ENCODE peak calls at places on chromosomes 11 and 22, in nine cellular contexts. V is K562; U is CD4-positive, alpha-beta T cell; H is cardiac muscle cell; A is HCT116; L is osteocyte; B is AG10803; S is D721Med; E is CD14-positive monocyte. X is an unnamed sample.

GRCh38 chr11:60744114-60744513 is 12.6 kb upstream of the MS4A15 start:
- DNase-seq in V (no peak), U (no peak), H (no peak), A (no peak), L (no peak), B (no peak), S (no peak), E (no peak), X (no peak)

GRCh38 chr11:7072401-7073028 is 16.3 kb upstream of the RBMXL2 start:
- DNase-seq in V (no peak), U (no peak), H (no peak), A (no peak), L (no peak), B (no peak), S (no peak), E (no peak), X (no peak)

GRCh38 chr22:37258005-37258790 is 14.1 kb upstream of the RAC2 start:
- DNase-seq in V (no peak), U (no peak), H (no peak), A (no peak), L (no peak), B (no peak), S (no peak), E (no peak), X (no peak)

GRCh38 chr11:117045196-117045595 is 53.0 kb downstream of the SIK3 start:
- DNase-seq in V (peak), U (no peak), H (peak), A (no peak), L (no peak), B (peak), S (peak), E (no peak), X (no peak)

GRCh38 chr11:126113515-126113957 is 50.9 kb upstream of the CDON start:
- DNase-seq in V (no peak), U (no peak), H (peak), A (peak), L (peak), B (peak), S (no peak), E (no peak), X (peak)

GRCh38 chr11:93249437-93250210 is 51.8 kb upstream of the SLC36A4 start:
- DNase-seq in V (no peak), U (no peak), H (no peak), A (no peak), L (no peak), B (peak), S (no peak), E (no peak), X (no peak)

GRCh38 chr11:108551653-108552462 is 41.7 kb downstream of the EXPH5 start:
- DNase-seq in V (peak), U (no peak), H (peak), A (peak), L (peak), B (peak), S (no peak), E (no peak), X (peak)

GRCh38 chr11:31995525-31996123 is 95.2 kb upstream of the RCN1 start:
- DNase-seq in V (no peak), U (no peak), H (peak), A (no peak), L (no peak), B (peak), S (no peak), E (no peak), X (no peak)

GRCh38 chr11:126824035-126824607 is 176.4 kb downstream of the KIRREL3 start:
- DNase-seq in V (no peak), U (no peak), H (no peak), A (no peak), L (no peak), B (no peak), S (no peak), E (no peak), X (no peak)

GRCh38 chr11:23079382-23079813 is 219.1 kb upstream of the CCDC179 start:
- DNase-seq in V (no peak), U (no peak), H (no peak), A (no peak), L (no peak), B (peak), S (no peak), E (no peak), X (no peak)

GRCh38 chr11:116529681-116530080 is 243.1 kb downstream of the BUD13 start:
- DNase-seq in V (no peak), U (no peak), H (no peak), A (no peak), L (no peak), B (no peak), S (no peak), E (no peak), X (no peak)

GRCh38 chr11:12079726-12080556 is 30.4 kb upstream of the MICAL2 start:
- DNase-seq in V (no peak), U (no peak), H (peak), A (peak), L (no peak), B (peak), S (no peak), E (no peak), X (peak)

GRCh38 chr22:44828193-44828592 is 75.8 kb downstream of the ARHGAP8 start:
- DNase-seq in V (peak), U (no peak), H (peak), A (no peak), L (no peak), B (no peak), S (no peak), E (peak), X (peak)

GRCh38 chr11:113977701-113978100 is 2.8 kb downstream of the HTR3A start:
- DNase-seq in V (no peak), U (no peak), H (no peak), A (no peak), L (no peak), B (no peak), S (no peak), E (no peak), X (no peak)

GRCh38 chr22:40107244-40107643 is 70.5 kb upstream of the TNRC6B start:
- DNase-seq in V (no peak), U (no peak), H (no peak), A (no peak), L (no peak), B (no peak), S (no peak), E (no peak), X (no peak)

GRCh38 chr11:40292636-40293585 is 1166.5 kb downstream of the LRRC4C start:
- DNase-seq in V (no peak), U (no peak), H (peak), A (no peak), L (no peak), B (no peak), S (no peak), E (no peak), X (no peak)

GRCh38 chr11:14894657-14895598 is 2.9 kb upstream of the CYP2R1 start:
- DNase-seq in V (no peak), U (no peak), H (peak), A (no peak), L (no peak), B (peak), S (no peak), E (peak), X (no peak)

GRCh38 chr22:39482768-39483167 is 19.3 kb upstream of the MIEF1 start:
- DNase-seq in V (no peak), U (no peak), H (no peak), A (no peak), L (no peak), B (no peak), S (no peak), E (no peak), X (no peak)

GRCh38 chr11:132874638-132875037 is 657.7 kb downstream of the OPCML start:
- DNase-seq in V (no peak), U (no peak), H (peak), A (no peak), L (no peak), B (peak), S (no peak), E (no peak), X (no peak)

GRCh38 chr11:44776840-44777536 is 50.2 kb downstream of the TSPAN18 start:
- DNase-seq in V (no peak), U (no peak), H (no peak), A (no peak), L (no peak), B (no peak), S (no peak), E (no peak), X (no peak)

GRCh38 chr11:73942030-73942429 is 8.8 kb upstream of the DNAJB13 start:
- DNase-seq in V (peak), U (no peak), H (no peak), A (no peak), L (no peak), B (no peak), S (no peak), E (no peak), X (no peak)

GRCh38 chr11:118947091-118947490 is 9.0 kb upstream of the UPK2 start:
- DNase-seq in V (no peak), U (no peak), H (no peak), A (no peak), L (no peak), B (no peak), S (no peak), E (no peak), X (no peak)

GRCh38 chr11:57834852-57835251 is 73.2 kb downstream of the CTNND1 start:
- DNase-seq in V (no peak), U (no peak), H (no peak), A (no peak), L (no peak), B (no peak), S (no peak), E (no peak), X (no peak)

GRCh38 chr22:37121887-37122591 is 12.5 kb upstream of the TMPRSS6 start:
- DNase-seq in V (no peak), U (peak), H (peak), A (no peak), L (no peak), B (peak), S (no peak), E (no peak), X (no peak)

GRCh38 chr22:49590851-49591445 is 236.7 kb downstream of the BRD1 start:
- DNase-seq in V (no peak), U (no peak), H (no peak), A (no peak), L (no peak), B (no peak), S (no peak), E (no peak), X (no peak)

GRCh38 chr22:49156662-49157285 is 670.9 kb downstream of the BRD1 start:
- DNase-seq in V (no peak), U (no peak), H (no peak), A (no peak), L (no peak), B (no peak), S (no peak), E (no peak), X (no peak)

GRCh38 chr11:126834573-126834972 is 166.0 kb downstream of the KIRREL3 start:
- DNase-seq in V (no peak), U (no peak), H (no peak), A (no peak), L (no peak), B (peak), S (no peak), E (no peak), X (no peak)

GRCh38 chr11:83819936-83820549 is 533.9 kb upstream of the CCDC90B start:
- DNase-seq in V (peak), U (no peak), H (peak), A (peak), L (no peak), B (peak), S (no peak), E (no peak), X (no peak)

DNA sequence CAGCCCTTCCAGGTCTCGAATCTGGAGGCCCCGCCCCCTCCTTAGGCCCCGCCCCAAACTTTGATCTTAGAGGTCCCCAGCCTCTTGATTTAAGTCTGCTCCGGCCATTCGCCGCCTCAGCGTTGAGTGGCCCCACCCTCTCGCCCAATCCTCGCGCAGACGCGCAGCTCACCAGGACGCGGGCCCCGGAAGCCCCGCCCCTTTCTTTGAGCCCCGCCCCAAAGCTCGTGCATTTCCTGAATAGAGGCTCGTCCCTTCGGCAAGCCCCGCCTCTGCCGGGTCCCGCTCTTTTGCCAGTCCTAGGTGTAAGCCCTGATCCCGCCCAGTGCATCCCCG is 190 bp upstream of the GUCD1 start:
- DNase-seq in V (peak), U (peak), H (peak), A (peak), L (peak), B (peak), S (peak), E (peak), X (peak)
- TF ChIP-seq CTCF in V (no peak), U (no peak), H (no peak), A (no peak), L (no peak), B (no peak), S (no peak), E (no peak), X (no peak)

DNA sequence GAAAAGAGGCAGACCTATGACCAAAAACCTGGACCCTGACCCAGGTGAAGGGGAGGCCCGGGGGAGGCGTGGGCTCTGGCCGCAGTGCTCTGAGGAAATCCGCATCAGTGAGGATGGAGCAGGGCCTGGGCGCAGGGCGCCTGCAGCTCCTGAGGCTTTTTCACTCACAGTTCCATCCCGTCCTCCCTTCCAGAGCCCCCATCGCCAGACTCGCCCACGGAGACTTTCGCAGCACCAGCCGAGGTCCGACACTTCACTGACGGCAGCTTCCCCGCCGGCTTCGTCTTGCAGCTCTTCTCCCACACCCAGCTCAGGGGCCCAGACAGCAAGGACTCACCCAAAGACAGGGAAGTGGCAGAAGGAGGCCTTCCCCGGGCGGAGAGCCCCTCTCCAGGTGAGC is 5.4 kb downstream of the SPINDOC start:
- DNase-seq in V (no peak), U (no peak), H (no peak), A (no peak), L (no peak), B (no peak), S (no peak), E (no peak), X (no peak)
- TF ChIP-seq CTCF in V (no peak), U (no peak), H (no peak), A (no peak), L (no peak), B (no peak), S (no peak), E (no peak), X (no peak)

GRCh38 chr11:36488096-36488495 is 22.0 kb downstream of the TRAF6 start:
- DNase-seq in V (no peak), U (no peak), H (no peak), A (no peak), L (no peak), B (no peak), S (no peak), E (no peak), X (no peak)

GRCh38 chr11:36480833-36481232 is 29.2 kb downstream of the TRAF6 start:
- DNase-seq in V (no peak), U (no peak), H (no peak), A (no peak), L (no peak), B (no peak), S (no peak), E (no peak), X (no peak)

GRCh38 chr11:36490026-36490806 is 19.9 kb downstream of the TRAF6 start:
- DNase-seq in V (no peak), U (no peak), H (no peak), A (no peak), L (no peak), B (no peak), S (no peak), E (no peak), X (no peak)

GRCh38 chr11:36487619-36488018 is 22.5 kb downstream of the TRAF6 start:
- DNase-seq in V (no peak), U (no peak), H (no peak), A (no peak), L (no peak), B (no peak), S (no peak), E (no peak), X (no peak)

DNA sequence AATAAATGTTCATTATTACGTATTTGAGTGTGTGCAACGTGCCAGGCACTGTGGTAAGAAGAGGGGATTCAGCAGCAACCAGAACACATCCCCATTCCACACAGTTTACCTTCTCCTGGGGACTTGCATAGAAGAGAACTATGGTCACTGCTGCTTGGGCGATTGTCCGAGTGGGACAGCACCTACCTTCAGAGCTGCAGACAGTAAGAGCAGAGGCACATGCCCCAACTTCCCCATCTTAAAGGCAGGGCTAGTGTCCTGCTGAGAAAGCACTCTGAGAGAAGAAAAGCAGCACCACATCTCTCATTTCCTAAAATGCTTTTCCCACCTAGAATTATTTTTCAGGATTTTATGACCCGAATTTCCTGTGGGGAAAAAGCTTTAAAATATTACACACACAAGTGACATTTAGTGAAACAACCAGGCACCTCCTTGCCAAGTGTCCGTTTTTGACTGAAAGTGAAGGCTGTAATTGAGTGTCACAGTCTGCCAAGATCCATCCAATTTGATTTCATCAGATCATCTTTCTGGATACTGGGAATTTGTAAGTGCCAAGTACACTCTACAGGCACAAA is 24.7 kb downstream of the TRAF6 start:
- DNase-seq in V (no peak), U (no peak), H (no peak), A (no peak), L (no peak), B (no peak), S (no peak), E (no peak), X (no peak)
- TF ChIP-seq CTCF in V (no peak), U (no peak), H (no peak), A (no peak), L (no peak), B (no peak), S (no peak), E (no peak), X (no peak)

DNA sequence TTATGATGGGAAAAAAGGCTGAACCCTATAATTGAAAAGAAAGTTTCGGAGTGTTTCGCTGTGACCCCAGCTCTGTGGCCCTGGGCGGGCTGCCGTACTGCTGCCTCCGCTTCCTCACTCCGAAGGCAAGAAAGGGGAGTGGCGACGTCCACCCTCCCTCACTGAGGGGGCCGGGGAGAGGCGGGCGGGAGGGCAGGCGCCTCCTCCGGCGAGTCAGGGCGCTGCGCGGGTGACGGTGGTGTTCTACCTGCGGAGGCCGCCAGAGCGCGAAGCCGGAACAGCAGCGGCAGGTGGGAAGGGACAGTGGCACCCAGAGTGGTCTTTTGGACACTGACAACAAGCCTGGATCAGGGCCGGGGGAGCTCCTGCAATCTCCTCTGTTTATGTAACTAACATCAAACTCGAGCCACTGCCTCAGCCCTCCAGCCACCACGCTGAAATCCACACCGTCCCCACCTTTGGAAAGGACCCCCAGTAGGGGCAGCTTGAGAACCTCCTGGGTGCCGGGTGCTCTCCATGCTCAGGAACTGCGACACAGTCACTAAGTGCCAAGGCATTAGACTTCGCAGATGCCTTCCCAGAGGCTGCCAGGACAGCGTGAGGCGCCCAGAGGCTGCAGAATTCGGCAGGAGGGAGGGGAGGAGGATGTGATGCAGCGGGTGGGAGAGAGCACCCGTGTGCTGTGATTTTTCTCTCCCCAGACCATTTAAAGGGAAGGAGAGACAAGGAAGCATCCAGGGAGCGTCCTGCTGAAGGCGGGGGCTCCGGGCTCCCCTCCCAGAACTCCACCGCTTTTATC is 25.5 kb downstream of the BID start:
- DNase-seq in V (peak), U (no peak), H (no peak), A (no peak), L (no peak), B (no peak), S (no peak), E (no peak), X (no peak)
- TF ChIP-seq CTCF in V (no peak), U (no peak), H (peak), A (no peak), L (no peak), B (no peak), S (no peak), E (no peak), X (no peak)

X was measured in Calu3.